ENCODE peak calls at places on chromosomes 1 and 21, in ten cellular contexts. E is MM.1S, D is OCI-LY7, S is cardiac muscle cell, M is body of pancreas, R is A549, U is colonic mucosa, J is ascending aorta, Q is left lung, Y is tibial artery. T is an unnamed sample. For H3K4me1, the result is how much of the 10 kb centered on the place peaks cover.

GRCh38 chr1:154860154-154860870 is 9.8 kb downstream of the KCNN3 start:
- DNase-seq in E (peak), D (peak), S (peak), M (no peak), R (no peak), U (no peak), J (no peak), Q (no peak), Y (no peak), T (no peak)

GRCh38 chr21:41601573-41602371 is 93.8 kb upstream of the TMPRSS2 start:
- DNase-seq in E (no peak), D (no peak), S (no peak), M (peak), R (no peak), U (no peak), J (peak), Q (no peak), Y (peak), T (peak)

GRCh38 chr1:2275796-2276536 is 47.8 kb downstream of the SKI start:
- DNase-seq in E (no peak), D (peak), S (no peak), M (no peak), R (no peak), U (no peak), J (no peak), Q (peak), Y (no peak), T (no peak)

GRCh38 chr1:214658785-214659184 is 55.8 kb downstream of the CENPF start:
- DNase-seq in E (no peak), D (no peak), S (peak), M (peak), R (no peak), U (no peak), J (no peak), Q (no peak), Y (no peak), T (peak)

GRCh38 chr1:3237994-3238704 is 169.1 kb downstream of the PRDM16 start:
- DNase-seq in E (no peak), D (no peak), S (no peak), M (no peak), R (no peak), U (no peak), J (peak), Q (peak), Y (peak), T (no peak)

GRCh38 chr1:36384542-36385409 is 948 bp downstream of the STK40 start:
- DNase-seq in E (peak), D (peak), S (peak), M (peak), R (no peak), U (peak), J (peak), Q (peak), Y (peak), T (peak)

GRCh38 chr21:35257413-35257812 is 208.3 kb upstream of the RUNX1 start:
- DNase-seq in E (no peak), D (no peak), S (no peak), M (peak), R (peak), U (peak), J (peak), Q (no peak), Y (peak), T (no peak)

GRCh38 chr1:75989130-75989529 is 56.9 kb upstream of the ASB17 start:
- DNase-seq in E (no peak), D (no peak), S (no peak), M (no peak), R (no peak), U (no peak), J (no peak), Q (no peak), Y (no peak), T (no peak)

GRCh38 chr21:46159390-46159789 is 4.0 kb upstream of the FTCD start:
- DNase-seq in E (no peak), D (no peak), S (no peak), M (no peak), R (no peak), U (peak), J (peak), Q (peak), Y (no peak), T (no peak)

GRCh38 chr1:94543893-94544635 is 2.5 kb upstream of the F3 start:
- DNase-seq in E (no peak), D (no peak), S (no peak), M (no peak), R (no peak), U (no peak), J (no peak), Q (no peak), Y (no peak), T (no peak)

GRCh38 chr1:111959436-111959835 is 30.0 kb downstream of the KCND3 start:
- DNase-seq in E (no peak), D (no peak), S (no peak), M (no peak), R (no peak), U (no peak), J (no peak), Q (no peak), Y (no peak), T (no peak)

GRCh38 chr1:201094829-201095228 is 17.4 kb downstream of the CACNA1S start:
- DNase-seq in E (no peak), D (no peak), S (peak), M (no peak), R (no peak), U (no peak), J (no peak), Q (no peak), Y (no peak), T (no peak)

GRCh38 chr1:32291145-32291707 is 657 bp upstream of the HDAC1 start:
- DNase-seq in E (no peak), D (no peak), S (no peak), M (no peak), R (peak), U (no peak), J (no peak), Q (no peak), Y (no peak), T (no peak)

GRCh38 chr1:8018492-8019228 is 7.4 kb downstream of the ERRFI1 start:
- DNase-seq in E (no peak), D (no peak), S (no peak), M (no peak), R (no peak), U (no peak), J (no peak), Q (no peak), Y (no peak), T (no peak)

GRCh38 chr1:247760456-247760855 is at the start of gene OR1C1:
- DNase-seq in E (no peak), D (no peak), S (no peak), M (no peak), R (no peak), U (no peak), J (no peak), Q (no peak), Y (no peak), T (no peak)

GRCh38 chr1:175885247-175885646 is 141.9 kb upstream of the TNR start:
- DNase-seq in E (no peak), D (no peak), S (no peak), M (no peak), R (no peak), U (no peak), J (no peak), Q (no peak), Y (no peak), T (no peak)

GRCh38 chr1:151196292-151196800 is 2.0 kb upstream of the PIP5K1A start:
- DNase-seq in E (peak), D (peak), S (peak), M (peak), R (peak), U (peak), J (peak), Q (no peak), Y (peak), T (peak)

GRCh38 chr1:70224954-70225353 is 3.8 kb downstream of the SRSF11 start:
- DNase-seq in E (no peak), D (no peak), S (no peak), M (no peak), R (no peak), U (no peak), J (no peak), Q (no peak), Y (no peak), T (no peak)
- H3K4me1 ChIP-seq in E (under half), D (half or more), S (under half), M (under half), R (half or more), U (under half), J (under half), Q (under half), Y (half or more), T (under half)

DNA sequence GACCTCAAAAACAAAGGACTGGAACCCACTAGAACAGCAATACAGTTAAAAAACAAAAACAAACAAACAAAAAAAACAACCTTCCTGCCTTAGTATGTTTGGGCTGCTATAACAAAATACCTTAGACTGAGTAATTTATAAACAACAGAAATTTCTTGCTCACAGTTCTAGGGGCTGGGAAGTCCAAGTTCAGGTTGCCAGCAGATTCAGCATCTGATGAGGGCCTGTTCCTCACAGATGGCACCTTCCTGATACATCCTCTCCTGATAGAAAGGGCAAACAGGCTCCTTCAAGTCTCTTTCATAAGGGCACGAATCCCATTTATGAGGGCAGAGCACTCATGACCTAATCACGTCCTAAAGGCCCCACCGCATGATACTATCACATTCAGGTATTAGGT is 55.9 kb downstream of the TIAM1 start:
- DNase-seq in E (no peak), D (no peak), S (no peak), M (no peak), R (no peak), U (no peak), J (no peak), Q (no peak), Y (no peak), T (no peak)
- TF ChIP-seq CTCF in E (no peak), D (no peak), S (no peak), M (no peak), R (no peak), U (no peak), J (no peak), Q (no peak), Y (no peak), T (no peak)

GRCh38 chr1:17892225-17892624 is 137.1 kb downstream of the ACTL8 start:
- DNase-seq in E (no peak), D (no peak), S (no peak), M (peak), R (no peak), U (no peak), J (no peak), Q (no peak), Y (no peak), T (peak)

GRCh38 chr1:17895401-17895800 is 140.3 kb downstream of the ACTL8 start:
- DNase-seq in E (no peak), D (no peak), S (no peak), M (no peak), R (no peak), U (no peak), J (no peak), Q (no peak), Y (no peak), T (no peak)

GRCh38 chr1:17893891-17894631 is 138.9 kb downstream of the ACTL8 start:
- DNase-seq in E (no peak), D (no peak), S (no peak), M (no peak), R (no peak), U (no peak), J (no peak), Q (no peak), Y (no peak), T (peak)

GRCh38 chr1:17892851-17893250 is 137.7 kb downstream of the ACTL8 start:
- DNase-seq in E (no peak), D (no peak), S (no peak), M (no peak), R (no peak), U (no peak), J (no peak), Q (no peak), Y (no peak), T (peak)

GRCh38 chr1:17895986-17896385 is 140.9 kb downstream of the ACTL8 start:
- DNase-seq in E (no peak), D (no peak), S (no peak), M (no peak), R (no peak), U (no peak), J (no peak), Q (no peak), Y (no peak), T (peak)
- H3K4me3 ChIP-seq in E (no peak), D (no peak), S (no peak), M (no peak), R (no peak), U (no peak), J (no peak), Q (no peak), Y (no peak), T (no peak)

GRCh38 chr1:27605796-27606707 is 2.1 kb upstream of the AHDC1 start:
- DNase-seq in E (peak), D (peak), S (peak), M (peak), R (peak), U (peak), J (no peak), Q (peak), Y (no peak), T (peak)

GRCh38 chr1:27603962-27604578 is at the start of gene AHDC1:
- DNase-seq in E (peak), D (peak), S (peak), M (peak), R (peak), U (peak), J (peak), Q (peak), Y (peak), T (peak)

GRCh38 chr1:27606708-27607238 is 2.8 kb upstream of the AHDC1 start:
- DNase-seq in E (no peak), D (no peak), S (no peak), M (no peak), R (no peak), U (no peak), J (no peak), Q (peak), Y (no peak), T (peak)

GRCh38 chr1:27604579-27605299 is 795 bp upstream of the AHDC1 start:
- DNase-seq in E (no peak), D (no peak), S (peak), M (no peak), R (no peak), U (no peak), J (no peak), Q (no peak), Y (no peak), T (peak)

GRCh38 chr1:27605300-27605766 is 1.4 kb upstream of the AHDC1 start:
- DNase-seq in E (no peak), D (no peak), S (no peak), M (no peak), R (no peak), U (no peak), J (no peak), Q (no peak), Y (no peak), T (no peak)
- H3K4me1 ChIP-seq in E (under half), D (half or more), S (under half), M (under half), R (under half), U (under half), J (under half), Q (under half), Y (under half), T (under half)

GRCh38 chr1:69686367-69686984 is 118.8 kb downstream of the LRRC7 start:
- DNase-seq in E (no peak), D (no peak), S (no peak), M (no peak), R (no peak), U (no peak), J (no peak), Q (no peak), Y (no peak), T (no peak)
- TF ChIP-seq CTCF in E (no peak), D (peak), S (no peak), M (no peak), R (no peak), U (no peak), J (no peak), Q (no peak), Y (no peak), T (peak)

DNA sequence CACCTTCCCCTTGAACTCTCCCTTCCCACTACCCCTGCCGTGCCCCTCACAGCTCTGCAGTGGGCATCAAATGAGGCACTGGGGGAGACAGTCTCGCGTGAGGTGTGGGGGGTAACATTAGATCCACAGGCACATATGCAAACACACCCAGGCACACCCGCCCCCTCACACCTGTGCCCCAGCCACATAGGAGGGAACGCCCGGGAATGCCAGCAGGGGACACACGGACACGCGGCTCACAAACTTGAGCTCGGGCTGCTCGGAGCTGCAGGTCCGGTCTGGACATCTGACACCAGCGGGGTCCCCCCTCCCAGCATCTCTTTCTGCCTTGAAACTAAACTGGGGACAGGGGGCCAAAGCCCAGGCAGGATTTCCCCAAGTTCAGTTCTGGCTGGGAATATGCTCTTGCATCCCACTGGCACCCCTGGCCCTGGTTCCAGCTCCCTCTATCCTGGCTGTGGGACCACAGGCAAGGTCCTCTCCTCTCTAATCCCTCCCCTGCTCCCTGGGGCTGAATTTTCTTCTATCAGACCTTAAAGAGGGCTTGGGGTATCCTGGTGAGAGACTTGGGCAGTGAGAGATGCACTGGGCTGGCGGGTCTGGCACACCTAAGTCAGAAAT is 30.6 kb downstream of the CDCP2 start:
- DNase-seq in E (no peak), D (no peak), S (no peak), M (no peak), R (no peak), U (peak), J (no peak), Q (no peak), Y (no peak), T (no peak)
- H3K4me3 ChIP-seq in E (no peak), D (no peak), S (no peak), M (no peak), R (no peak), U (peak), J (peak), Q (no peak), Y (peak), T (no peak)

GRCh38 chr1:113935176-113935575 is 6.1 kb downstream of the HIPK1 start:
- DNase-seq in E (no peak), D (no peak), S (no peak), M (no peak), R (no peak), U (no peak), J (no peak), Q (no peak), Y (no peak), T (no peak)
- H3K4me1 ChIP-seq in E (under half), D (half or more), S (under half), M (half or more), R (under half), U (under half), J (under half), Q (under half), Y (half or more), T (under half)

DNA sequence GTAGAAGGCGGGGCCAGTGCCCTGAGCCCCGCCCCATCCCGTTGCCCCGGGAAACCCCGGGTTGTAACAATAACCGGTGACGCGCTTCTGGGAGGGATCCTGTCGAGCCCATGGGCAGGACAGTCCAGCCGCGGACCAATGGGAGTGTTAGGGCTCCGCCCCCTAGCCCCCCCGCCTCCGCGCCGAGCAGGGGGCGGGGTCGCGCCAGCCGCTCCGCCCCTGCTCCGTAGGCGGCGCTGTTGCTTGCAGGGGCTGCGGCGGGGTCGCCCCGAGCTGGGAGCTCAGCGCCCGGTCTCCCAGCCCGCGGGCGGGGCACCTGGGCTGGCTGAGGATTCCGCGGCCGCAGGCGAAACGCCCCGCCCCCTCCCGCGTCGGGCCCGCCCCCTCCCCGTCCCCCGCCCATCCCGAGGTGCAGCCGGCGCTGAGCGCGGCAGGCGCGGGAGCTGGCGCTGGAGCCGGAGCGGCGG is at the start of gene FOXO6:
- DNase-seq in E (peak), D (peak), S (peak), M (peak), R (peak), U (peak), J (peak), Q (peak), Y (peak), T (peak)
- TF ChIP-seq CTCF in E (peak), D (peak), S (peak), M (peak), R (peak), U (no peak), J (peak), Q (no peak), Y (peak), T (peak)

GRCh38 chr1:209647212-209647611 is 5.0 kb downstream of the LAMB3 start:
- DNase-seq in E (no peak), D (no peak), S (no peak), M (no peak), R (no peak), U (no peak), J (no peak), Q (no peak), Y (no peak), T (no peak)
- H3K4me3 ChIP-seq in E (no peak), D (no peak), S (no peak), M (no peak), R (no peak), U (no peak), J (no peak), Q (no peak), Y (no peak), T (no peak)

GRCh38 chr1:203477748-203478147 is 2.1 kb downstream of the PRELP start:
- DNase-seq in E (no peak), D (no peak), S (no peak), M (no peak), R (no peak), U (no peak), J (no peak), Q (no peak), Y (no peak), T (no peak)
- H3K4me1 ChIP-seq in E (under half), D (under half), S (under half), M (under half), R (under half), U (under half), J (under half), Q (under half), Y (half or more), T (under half)

T was measured in endodermal cell.